ENCODE peak calls at places on chromosomes 7 and 10, in five cellular contexts. G, Q, L, D and K are unnamed samples.

GRCh38 chr10:47025540-47026300 is 114.5 kb downstream of the PTPN20 start:
- DNase-seq in G (no peak), Q (peak; percentile 79), L (no peak), D (no peak), K (no peak)

GRCh38 chr7:100429637-100430449 is at the start of gene MEPCE:
- DNase-seq in G (peak; percentile 95), Q (peak; percentile 98), L (peak; percentile 93), D (peak; percentile 95), K (peak; percentile 98)

GRCh38 chr7:140196361-140197217 is 19.8 kb upstream of the KDM7A start:
- DNase-seq in G (no peak), Q (peak; percentile 84), L (no peak), D (no peak), K (no peak)

GRCh38 chr7:4472739-4473138 is 209.4 kb upstream of the FOXK1 start:
- DNase-seq in G (peak; percentile 40), Q (no peak), L (no peak), D (no peak), K (no peak)

GRCh38 chr10:3010327-3010726 is 57.0 kb upstream of the PFKP start:
- DNase-seq in G (peak; percentile 20), Q (no peak), L (no peak), D (no peak), K (no peak)

GRCh38 chr10:130875116-130875515 is 436.4 kb downstream of the TCERG1L start:
- DNase-seq in G (no peak), Q (no peak), L (no peak), D (no peak), K (no peak)

GRCh38 chr7:130048906-130049305 is 2.3 kb downstream of the ZC3HC1 start:
- DNase-seq in G (no peak), Q (no peak), L (no peak), D (no peak), K (no peak)

GRCh38 chr7:77306231-77307067 is 106.8 kb upstream of the FGL2 start:
- DNase-seq in G (no peak), Q (no peak), L (no peak), D (no peak), K (no peak)

GRCh38 chr7:107560898-107561516 is 2.7 kb downstream of the COG5 start:
- DNase-seq in G (no peak), Q (no peak), L (peak; percentile 17), D (peak; percentile 19), K (peak; percentile 56)

GRCh38 chr7:145265180-145265579 is 429.3 kb upstream of the TPK1 start:
- DNase-seq in G (no peak), Q (no peak), L (no peak), D (no peak), K (no peak)

GRCh38 chr7:103833401-103833800 is 156.1 kb downstream of the RELN start:
- DNase-seq in G (no peak), Q (no peak), L (no peak), D (no peak), K (no peak)

GRCh38 chr10:49594594-49594993 is 15.5 kb upstream of the SLC18A3 start:
- DNase-seq in G (peak; percentile 86), Q (no peak), L (no peak), D (no peak), K (no peak)

GRCh38 chr7:83872501-83872900 is 223.6 kb upstream of the SEMA3E start:
- DNase-seq in G (no peak), Q (no peak), L (no peak), D (no peak), K (no peak)

GRCh38 chr7:28433604-28434254 is 21.4 kb downstream of the CREB5 start:
- DNase-seq in G (peak; percentile 94), Q (peak; percentile 32), L (no peak), D (no peak), K (no peak)

GRCh38 chr10:120279196-120279595 is 177.8 kb upstream of the PLPP4 start:
- DNase-seq in G (no peak), Q (no peak), L (no peak), D (no peak), K (no peak)

GRCh38 chr10:6738464-6738824 is 158.4 kb upstream of the PRKCQ start:
- DNase-seq in G (peak; percentile 32), Q (no peak), L (no peak), D (no peak), K (no peak)

GRCh38 chr7:74283858-74284447 is 5.3 kb upstream of the CLIP2 start:
- DNase-seq in G (no peak), Q (no peak), L (no peak), D (no peak), K (no peak)

GRCh38 chr10:93554760-93555432 is 11.6 kb upstream of the FFAR4 start:
- DNase-seq in G (peak; percentile 93), Q (peak; percentile 65), L (peak; percentile 8), D (peak; percentile 1), K (peak; percentile 13)

GRCh38 chr10:130177250-130177649 is 41.1 kb downstream of the GLRX3 start:
- DNase-seq in G (no peak), Q (no peak), L (no peak), D (no peak), K (no peak)

GRCh38 chr7:13830604-13830915 is 158.9 kb downstream of the ETV1 start:
- DNase-seq in G (no peak), Q (no peak), L (no peak), D (no peak), K (no peak)

GRCh38 chr10:71473671-71474599 is 77.2 kb downstream of the CDH23 start:
- DNase-seq in G (peak; percentile 64), Q (no peak), L (no peak), D (no peak), K (no peak)

GRCh38 chr7:24907311-24907886 is 72.6 kb downstream of the OSBPL3 start:
- DNase-seq in G (no peak), Q (no peak), L (peak; percentile 38), D (no peak), K (no peak)

GRCh38 chr10:2620827-2621521 is 446.4 kb upstream of the PFKP start:
- DNase-seq in G (peak; percentile 73), Q (no peak), L (no peak), D (no peak), K (no peak)

GRCh38 chr10:101272229-101272868 is 43.1 kb upstream of the LBX1 start:
- DNase-seq in G (peak; percentile 90), Q (peak; percentile 36), L (peak; percentile 40), D (peak; percentile 36), K (peak; percentile 51)

GRCh38 chr7:159022238-159022993 is 122.3 kb downstream of the VIPR2 start:
- DNase-seq in G (no peak), Q (no peak), L (no peak), D (no peak), K (no peak)

GRCh38 chr10:67487906-67488619 is 207.9 kb downstream of the CTNNA3 start:
- DNase-seq in G (no peak), Q (no peak), L (no peak), D (no peak), K (no peak)

GRCh38 chr10:94571528-94571927 is 25.9 kb downstream of the HELLS start:
- DNase-seq in G (no peak), Q (no peak), L (no peak), D (no peak), K (no peak)

GRCh38 chr7:140591178-140591902 is 49.3 kb downstream of the DENND2A start:
- DNase-seq in G (no peak), Q (no peak), L (no peak), D (no peak), K (no peak)

GRCh38 chr10:131452926-131453771 is 141.6 kb upstream of the TCERG1L start:
- DNase-seq in G (peak; percentile 62), Q (no peak), L (no peak), D (no peak), K (no peak)

GRCh38 chr10:33314788-33315561 is 19.5 kb downstream of the NRP1 start:
- DNase-seq in G (no peak), Q (no peak), L (no peak), D (no peak), K (no peak)

GRCh38 chr7:140003913-140004382 is 58.8 kb downstream of the PARP12 start:
- DNase-seq in G (peak; percentile 90), Q (no peak), L (peak; percentile 6), D (no peak), K (peak; percentile 9)

GRCh38 chr10:24957624-24958435 is 5.4 kb upstream of the PRTFDC1 start:
- DNase-seq in G (no peak), Q (no peak), L (no peak), D (no peak), K (no peak)

GRCh38 chr7:1042161-1042833 is 2.0 kb upstream of the GPR146 start:
- DNase-seq in G (no peak), Q (no peak), L (no peak), D (no peak), K (no peak)

GRCh38 chr7:129468087-129468486 is 33.9 kb downstream of the STRIP2 start:
- DNase-seq in G (no peak), Q (no peak), L (no peak), D (no peak), K (no peak)

GRCh38 chr7:36642010-36642409 is 82.3 kb downstream of the AOAH start:
- DNase-seq in G (no peak), Q (no peak), L (no peak), D (no peak), K (no peak)

GRCh38 chr7:92375013-92375412 is 72.3 kb upstream of the GATAD1 start:
- DNase-seq in G (no peak), Q (no peak), L (no peak), D (no peak), K (no peak)